ENCODE peak calls at places on chromosomes 2 and 18, in seven cellular contexts. G is HL-60, H is GM23338, X is stomach, J is sigmoid colon, K is upper lobe of left lung, E is SK-N-MC. O is an unnamed sample.

GRCh38 chr2:164625378-164625971 is 4.2 kb upstream of the GRB14 start:
- DNase-seq in H (no peak), J (no peak), E (no peak), G (no peak), X (no peak), K (no peak), O (no peak)

GRCh38 chr2:172281648-172282576 is 145.5 kb upstream of the ITGA6 start:
- DNase-seq in G (no peak), H (no peak), E (no peak), J (no peak), X (no peak), K (no peak), O (no peak)

GRCh38 chr2:152418688-152419087 is 83.7 kb downstream of the FMNL2 start:
- DNase-seq in G (no peak), X (no peak), H (no peak), K (no peak), E (no peak), J (no peak), O (no peak)

GRCh38 chr2:151292546-151292945 is 3.1 kb upstream of the NMI start:
- DNase-seq in E (no peak), K (no peak), H (no peak), J (no peak), X (no peak), G (no peak), O (no peak)

GRCh38 chr2:1972428-1972827 is 228.1 kb upstream of the PXDN start:
- DNase-seq in E (peak), H (no peak), X (no peak), J (peak), G (no peak), K (no peak), O (no peak)

GRCh38 chr2:47735046-47735445 is 47.9 kb upstream of the MSH6 start:
- DNase-seq in H (no peak), K (no peak), X (no peak), J (no peak), E (no peak), G (no peak), O (no peak)

GRCh38 chr2:8847400-8847799 is 10.0 kb upstream of the KIDINS220 start:
- DNase-seq in J (no peak), H (no peak), K (no peak), X (no peak), E (no peak), G (no peak), O (no peak)

GRCh38 chr2:237734905-237735623 is 63.5 kb upstream of the RBM44 start:
- DNase-seq in X (no peak), H (no peak), E (no peak), J (peak), G (no peak), K (no peak), O (no peak)

GRCh38 chr18:47260138-47260923 is 8.9 kb upstream of the SKOR2 start:
- DNase-seq in J (no peak), E (no peak), H (peak), K (peak), G (no peak), X (peak), O (peak)

GRCh38 chr2:46971914-46972313 is 56.3 kb upstream of the MCFD2 start:
- DNase-seq in G (no peak), K (no peak), X (no peak), J (no peak), H (no peak), E (no peak), O (no peak)

GRCh38 chr2:54916637-54917036 is 133.6 kb downstream of the RTN4 start:
- DNase-seq in H (no peak), X (no peak), G (no peak), K (no peak), E (no peak), J (no peak), O (no peak)

GRCh38 chr2:19299522-19299921 is 58.9 kb downstream of the OSR1 start:
- DNase-seq in E (no peak), G (no peak), X (no peak), K (no peak), H (no peak), J (no peak), O (no peak)

GRCh38 chr2:76700894-76701293 is 821.3 kb downstream of the LRRTM4 start:
- DNase-seq in X (no peak), G (no peak), J (no peak), E (no peak), K (no peak), H (no peak), O (no peak)

GRCh38 chr2:53058526-53058925 is 709.1 kb upstream of the CHAC2 start:
- DNase-seq in J (no peak), G (no peak), X (no peak), K (no peak), E (no peak), H (peak), O (no peak)

GRCh38 chr2:108825254-108825653 is 38.7 kb downstream of the CCDC138 start:
- DNase-seq in K (no peak), G (no peak), H (no peak), J (no peak), E (no peak), X (no peak), O (no peak)

GRCh38 chr18:63869851-63870250 is 17.7 kb upstream of the SERPINB2 start:
- DNase-seq in K (no peak), J (no peak), E (no peak), G (no peak), X (no peak), H (no peak), O (no peak)

GRCh38 chr2:233005096-233005495 is 8.0 kb downstream of the NGEF start:
- DNase-seq in X (no peak), J (no peak), K (no peak), G (no peak), E (no peak), H (no peak), O (no peak)

GRCh38 chr18:319745-320144 is 51.9 kb upstream of the THOC1 start:
- DNase-seq in K (no peak), G (no peak), E (no peak), J (no peak), X (no peak), H (no peak), O (no peak)

GRCh38 chr2:166373951-166374350 is 1.8 kb downstream of the SCN9A start:
- DNase-seq in E (no peak), G (no peak), K (no peak), H (peak), J (no peak), X (no peak), O (peak)

GRCh38 chr2:221077799-221078198 is 494.3 kb downstream of the EPHA4 start:
- DNase-seq in X (no peak), G (no peak), E (no peak), H (no peak), J (no peak), K (no peak), O (no peak)

GRCh38 chr18:51012441-51012840 is 17.6 kb upstream of the SMAD4 start:
- DNase-seq in G (no peak), H (no peak), X (no peak), E (no peak), K (no peak), J (no peak), O (no peak)

GRCh38 chr2:177147093-177147694 is 65.4 kb upstream of the HNRNPA3 start:
- DNase-seq in K (no peak), X (no peak), E (peak), H (peak), J (no peak), G (no peak), O (no peak)

GRCh38 chr2:23526114-23526513 is 141.1 kb downstream of the KLHL29 start:
- DNase-seq in K (no peak), H (no peak), J (no peak), G (no peak), E (no peak), X (no peak), O (no peak)

GRCh38 chr2:203155406-203155805 is 83.4 kb upstream of the CYP20A1 start:
- DNase-seq in E (no peak), J (no peak), H (peak), X (no peak), G (no peak), K (no peak), O (no peak)

GRCh38 chr2:81901017-81901416 is 1596.5 kb upstream of the LRRTM1 start:
- DNase-seq in J (no peak), G (no peak), E (no peak), K (no peak), X (no peak), H (peak), O (no peak)

GRCh38 chr2:18119883-18120282 is 241.4 kb downstream of the KCNS3 start:
- DNase-seq in K (no peak), J (peak), H (no peak), E (no peak), X (no peak), G (no peak), O (no peak)

GRCh38 chr2:1514391-1515072 is 101.3 kb downstream of the TPO start:
- DNase-seq in E (no peak), H (no peak), G (no peak), K (peak), J (peak), X (no peak), O (no peak)

GRCh38 chr18:50190926-50191325 is 4.0 kb downstream of the MYO5B start:
- DNase-seq in X (no peak), J (no peak), K (no peak), E (no peak), G (no peak), H (no peak), O (no peak)

GRCh38 chr18:23354625-23355024 is 98.5 kb upstream of the RIOK3 start:
- DNase-seq in E (no peak), H (no peak), G (no peak), K (no peak), X (no peak), J (no peak), O (no peak)

GRCh38 chr2:22970284-22970975 is 414.5 kb upstream of the KLHL29 start:
- DNase-seq in K (no peak), X (no peak), G (no peak), E (no peak), J (no peak), H (peak), O (no peak)

GRCh38 chr2:66539452-66539851 is 104.5 kb downstream of the MEIS1 start:
- DNase-seq in H (no peak), K (no peak), G (no peak), E (no peak), J (no peak), X (no peak), O (no peak)

GRCh38 chr2:66537001-66537400 is 102.1 kb downstream of the MEIS1 start:
- DNase-seq in J (no peak), G (no peak), K (no peak), E (no peak), H (peak), X (no peak), O (no peak)

GRCh38 chr2:66536290-66536673 is 101.4 kb downstream of the MEIS1 start:
- DNase-seq in E (no peak), G (no peak), J (no peak), H (no peak), X (no peak), K (no peak), O (no peak)

GRCh38 chr2:66535574-66536289 is 100.8 kb downstream of the MEIS1 start:
- DNase-seq in X (no peak), K (no peak), J (no peak), E (peak), H (no peak), G (no peak), O (no peak)

GRCh38 chr2:66538291-66538690 is 103.4 kb downstream of the MEIS1 start:
- DNase-seq in K (no peak), J (no peak), E (no peak), H (no peak), X (no peak), G (no peak), O (no peak)
- TF ChIP-seq POLR2AphosphoS5 in K (no peak), J (no peak), E (no peak), H (no peak), X (no peak), G (no peak), O (no peak)

GRCh38 chr2:178843688-178844087 is 36.5 kb upstream of the TTN start:
- DNase-seq in E (no peak), X (no peak), J (no peak), K (no peak), H (no peak), G (no peak), O (no peak)

GRCh38 chr2:178845565-178846457 is 38.6 kb upstream of the TTN start:
- DNase-seq in H (no peak), K (no peak), G (no peak), E (no peak), J (no peak), X (no peak), O (no peak)

GRCh38 chr2:178844690-178845089 is 37.5 kb upstream of the TTN start:
- DNase-seq in K (no peak), E (no peak), G (no peak), J (no peak), X (no peak), H (no peak), O (no peak)

GRCh38 chr2:178846458-178846802 is 39.2 kb upstream of the TTN start:
- DNase-seq in J (no peak), H (peak), G (no peak), E (no peak), X (no peak), K (no peak), O (no peak)

GRCh38 chr2:178844269-178844668 is 37.0 kb upstream of the TTN start:
- DNase-seq in E (no peak), J (no peak), G (no peak), H (no peak), K (no peak), X (no peak), O (no peak)
- TF ChIP-seq POLR2AphosphoS5 in E (no peak), J (no peak), G (no peak), H (no peak), K (no peak), X (no peak), O (no peak)

GRCh38 chr2:26359886-26360473 is 13.4 kb upstream of the ADGRF3 start:
- DNase-seq in K (no peak), H (no peak), J (no peak), E (no peak), G (no peak), X (no peak), O (no peak)

GRCh38 chr2:26351375-26352090 is 4.9 kb upstream of the ADGRF3 start:
- DNase-seq in G (no peak), H (no peak), J (no peak), E (no peak), K (no peak), X (no peak), O (no peak)

GRCh38 chr2:26356771-26357170 is 10.2 kb upstream of the ADGRF3 start:
- DNase-seq in H (no peak), K (no peak), G (no peak), J (no peak), E (no peak), X (no peak), O (no peak)

GRCh38 chr2:26352892-26353291 is 6.3 kb upstream of the ADGRF3 start:
- DNase-seq in K (no peak), H (no peak), G (no peak), E (no peak), X (no peak), J (no peak), O (no peak)

DNA sequence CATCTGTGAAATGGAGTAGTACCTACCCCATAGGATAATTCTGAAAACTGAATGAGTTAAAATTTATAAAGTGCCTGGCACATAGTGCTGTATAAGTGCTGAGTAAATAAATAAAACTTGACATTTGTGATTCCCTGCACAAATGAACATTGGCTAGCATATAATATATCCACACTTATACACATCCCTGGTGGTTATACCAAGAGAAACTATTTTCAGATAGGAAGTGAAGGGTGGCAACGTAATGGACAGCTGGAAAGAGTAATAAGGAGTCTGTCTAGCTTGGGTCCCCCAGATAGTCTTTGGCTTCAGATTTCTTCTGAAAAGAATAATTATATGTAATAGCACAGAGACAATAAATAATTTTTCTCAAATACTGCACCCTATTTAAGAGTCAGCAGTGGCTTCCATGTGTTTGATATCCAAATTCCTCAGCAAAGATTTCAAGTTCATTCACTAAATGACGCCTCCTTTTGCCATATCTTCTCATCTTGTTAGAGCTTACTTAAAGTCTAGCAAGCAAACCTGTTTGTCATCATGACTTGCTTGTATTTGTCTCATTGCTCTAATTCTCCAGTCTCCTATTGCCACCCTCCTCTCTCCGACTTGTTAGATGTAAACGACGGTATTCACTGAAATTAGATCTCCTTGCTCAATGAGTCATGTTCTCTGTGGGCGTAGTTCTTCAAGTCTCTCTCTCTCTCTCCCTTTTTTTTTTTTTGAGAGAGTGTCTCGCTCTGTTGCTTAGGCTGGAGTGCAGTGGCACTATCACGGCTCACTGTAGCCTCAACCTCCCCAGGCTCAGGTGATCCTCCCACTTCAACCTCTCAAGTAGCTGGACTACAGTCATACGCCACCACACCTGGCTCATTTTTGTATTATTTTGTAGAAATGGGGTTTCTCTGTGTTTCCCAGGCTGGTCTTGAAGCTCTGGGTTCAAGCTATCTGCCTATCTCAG is 8.7 kb upstream of the ADGRF3 start:
- DNase-seq in J (no peak), E (no peak), G (no peak), H (peak), K (no peak), X (no peak), O (no peak)
- TF ChIP-seq POLR2AphosphoS5 in J (no peak), E (no peak), G (no peak), H (no peak), K (no peak), X (no peak), O (no peak)

DNA sequence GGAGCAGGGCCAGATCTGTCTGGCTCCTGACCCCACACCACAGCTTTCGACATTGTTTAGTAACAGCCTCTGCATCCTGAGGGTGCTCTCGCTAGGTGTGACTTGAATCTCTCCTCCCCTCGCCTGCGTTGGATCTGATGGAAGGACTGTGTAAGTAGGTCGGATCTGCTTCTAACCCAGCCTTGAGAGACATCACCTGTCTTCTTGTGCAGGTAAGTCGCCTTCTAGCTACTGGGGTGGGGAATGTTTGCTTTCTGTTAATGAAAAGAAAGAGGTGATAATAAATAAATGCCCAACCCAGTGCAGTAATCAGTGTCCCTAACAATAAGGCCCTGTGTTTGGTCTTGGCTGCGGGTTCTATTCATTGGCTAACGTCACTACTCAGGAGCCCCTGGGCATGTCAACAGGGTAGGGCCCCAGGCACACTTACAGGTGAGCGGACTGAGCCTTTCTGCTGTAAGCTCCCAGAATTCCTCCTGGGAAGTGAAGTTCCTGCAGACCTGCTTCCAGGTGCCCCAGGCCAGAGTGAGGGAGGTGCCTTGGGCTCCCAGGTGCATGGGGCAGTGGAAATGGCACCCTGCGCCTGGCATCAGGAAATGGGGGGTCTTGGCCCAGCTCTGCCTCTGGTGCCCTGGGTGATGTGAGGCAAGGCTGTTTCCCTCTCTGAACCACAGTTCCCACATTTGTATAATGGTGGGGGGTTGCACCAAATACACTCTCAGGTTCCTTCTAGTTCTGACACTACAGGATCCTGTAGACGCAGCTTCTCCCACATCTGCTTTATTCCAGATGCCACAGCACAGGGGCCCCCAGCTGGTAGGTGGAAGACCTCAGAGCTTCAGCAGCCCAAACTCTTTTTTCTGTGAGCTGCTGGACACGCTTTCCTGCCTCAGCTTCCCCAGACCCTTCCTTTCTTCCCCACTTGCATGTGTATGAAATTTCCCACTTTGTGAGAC is 11.2 kb upstream of the FOSL2 start:
- DNase-seq in E (no peak), J (no peak), G (no peak), K (no peak), H (no peak), X (peak), O (peak)
- TF ChIP-seq POLR2AphosphoS5 in E (no peak), J (no peak), G (no peak), K (no peak), H (no peak), X (no peak), O (no peak)

GRCh38 chr2:135052997-135053474 is 944 bp downstream of the RAB3GAP1 start:
- DNase-seq in X (no peak), K (no peak), J (no peak), E (no peak), G (no peak), H (peak), O (no peak)

GRCh38 chr2:135059577-135059976 is 7.5 kb downstream of the RAB3GAP1 start:
- DNase-seq in H (no peak), K (no peak), X (no peak), E (no peak), G (no peak), J (no peak), O (no peak)

GRCh38 chr2:135056790-135057189 is 4.7 kb downstream of the RAB3GAP1 start:
- DNase-seq in G (no peak), J (no peak), K (no peak), E (no peak), H (peak), X (no peak), O (no peak)

GRCh38 chr2:135052042-135052876 is at the start of gene RAB3GAP1:
- DNase-seq in X (peak), J (peak), E (peak), G (peak), K (peak), H (peak), O (peak)

DNA sequence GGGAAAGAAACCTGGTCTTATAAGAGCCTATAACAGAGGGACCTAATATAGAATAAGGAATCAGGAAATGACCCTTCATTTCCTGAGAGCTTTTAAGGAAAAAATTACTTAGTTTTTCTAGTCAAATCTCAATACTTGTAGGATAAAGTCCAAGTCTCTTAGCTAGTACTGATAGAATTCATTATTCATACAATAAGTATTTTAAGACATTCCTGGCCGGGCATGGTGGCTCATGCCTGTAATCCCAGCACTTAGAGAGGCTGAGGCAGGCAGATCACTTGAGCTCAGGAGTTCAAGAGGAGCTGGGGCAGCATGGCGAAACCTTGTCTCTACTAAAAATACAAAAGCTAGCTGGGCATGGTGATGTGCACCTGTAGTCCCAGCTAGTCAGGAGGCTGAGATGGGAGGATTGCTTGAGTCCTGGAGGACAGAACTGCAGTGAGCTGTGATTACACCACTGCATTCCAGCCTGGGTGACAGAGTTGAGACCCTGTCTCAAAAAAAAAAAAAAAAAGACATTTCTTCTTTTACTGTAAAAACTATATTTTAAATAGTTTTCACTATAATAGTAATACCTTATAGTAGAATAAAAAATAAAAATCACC is 3.2 kb downstream of the RAB3GAP1 start:
- DNase-seq in H (no peak), J (no peak), G (no peak), E (no peak), X (no peak), K (no peak), O (no peak)
- TF ChIP-seq POLR2AphosphoS5 in H (no peak), J (no peak), G (no peak), E (no peak), X (no peak), K (no peak), O (no peak)

O was measured in transverse colon.